ENCODE peak calls at places on chromosomes 2 and 18, in five cellular contexts. N is Kasumi-1, T is activated T-cell treated with anti-CD3 and anti-CD28 coated beads for 4 hours, B is right cardiac atrium, A is IMR-90. V is an unnamed sample.
A peak's percentile ranks its signal among the peaks of the same experiment; 100 is the strongest.

GRCh38 chr2:213086566-213086965 is 64.8 kb downstream of the IKZF2 start:
- DNase-seq in N (no peak), T (no peak), B (no peak), A (no peak), V (no peak)

GRCh38 chr2:129056309-129056958 is 737.8 kb upstream of the HS6ST1 start:
- DNase-seq in N (no peak), T (no peak), B (no peak), A (no peak), V (no peak)

GRCh38 chr2:120564213-120565094 is 171.2 kb upstream of the GLI2 start:
- DNase-seq in N (no peak), T (no peak), B (no peak), A (no peak), V (no peak)

GRCh38 chr2:149129433-149129832 is 90.9 kb downstream of the LYPD6B start:
- DNase-seq in N (peak; percentile 99), T (no peak), B (no peak), A (no peak), V (no peak)

GRCh38 chr2:81171447-81171846 is 866.9 kb upstream of the LRRTM1 start:
- DNase-seq in N (no peak), T (no peak), B (no peak), A (no peak), V (no peak)

GRCh38 chr18:50097702-50098101 is 97.2 kb downstream of the MYO5B start:
- DNase-seq in N (no peak), T (no peak), B (no peak), A (no peak), V (no peak)

GRCh38 chr2:143823286-143823685 is 694.1 kb downstream of the ARHGAP15 start:
- DNase-seq in N (no peak), T (no peak), B (no peak), A (no peak), V (no peak)

GRCh38 chr2:234288974-234289455 is 207.9 kb downstream of the ARL4C start:
- DNase-seq in N (no peak), T (peak; percentile 65), B (peak; percentile 53), A (peak; percentile 41), V (peak; percentile 82)

GRCh38 chr2:157229572-157229971 is 27.9 kb upstream of the GALNT5 start:
- DNase-seq in N (no peak), T (no peak), B (no peak), A (peak; percentile 94), V (no peak)

GRCh38 chr2:147026664-147027278 is 818.1 kb upstream of the ACVR2A start:
- DNase-seq in N (no peak), T (no peak), B (no peak), A (peak; percentile 68), V (no peak)

GRCh38 chr2:147487286-147487979 is 357.4 kb upstream of the ACVR2A start:
- DNase-seq in N (no peak), T (no peak), B (no peak), A (no peak), V (no peak)

GRCh38 chr18:44039826-44040225 is 640.9 kb upstream of the SETBP1 start:
- DNase-seq in N (no peak), T (no peak), B (no peak), A (no peak), V (no peak)

GRCh38 chr2:25606892-25607291 is 66.5 kb downstream of the DTNB start:
- DNase-seq in N (peak; percentile 59), T (no peak), B (no peak), A (peak; percentile 41), V (no peak)

GRCh38 chr18:54209471-54210180 is 14.8 kb downstream of the MBD2 start:
- DNase-seq in N (no peak), T (no peak), B (no peak), A (peak; percentile 15), V (no peak)

GRCh38 chr2:86790134-86790827 is 432 bp downstream of the CD8A start:
- DNase-seq in N (no peak), T (no peak), B (no peak), A (no peak), V (no peak)

GRCh38 chr2:173544621-173545363 is 190.1 kb downstream of the CDCA7 start:
- DNase-seq in N (no peak), T (no peak), B (no peak), A (no peak), V (no peak)

GRCh38 chr2:118834901-118835738 is 12.3 kb downstream of the EN1 start:
- DNase-seq in N (no peak), T (no peak), B (no peak), A (no peak), V (no peak)

GRCh38 chr2:174344716-174345472 is 10.1 kb downstream of the SP9 start:
- DNase-seq in N (peak; percentile 90), T (no peak), B (no peak), A (peak; percentile 63), V (no peak)

GRCh38 chr2:157404363-157404762 is 39.5 kb downstream of the CYTIP start:
- DNase-seq in N (peak; percentile 18), T (peak; percentile 39), B (no peak), A (no peak), V (no peak)

GRCh38 chr2:20424300-20425290 is 22.3 kb upstream of the RHOB start:
- DNase-seq in N (peak; percentile 68), T (no peak), B (peak; percentile 34), A (peak; percentile 93), V (no peak)

GRCh38 chr18:48928787-48929186 is 22.0 kb downstream of the SMAD7 start:
- DNase-seq in N (peak; percentile 65), T (peak; percentile 43), B (peak; percentile 77), A (peak; percentile 42), V (no peak)

GRCh38 chr2:201129044-201129505 is 13.1 kb downstream of the CFLAR start:
- DNase-seq in N (peak; percentile 42), T (no peak), B (no peak), A (peak; percentile 89), V (no peak)

GRCh38 chr2:71948781-71949536 is 198.7 kb downstream of the CYP26B1 start:
- DNase-seq in N (no peak), T (no peak), B (peak; percentile 66), A (peak; percentile 6), V (no peak)